ENCODE peak calls at places on chromosome 1, in four cellular contexts. One of them, this sample, is unnamed.

GRCh38 chr1:224432672-224433040 is 1.9 kb downstream of the WDR26 start:
- DNase-seq in IMR-90: no peak
- DNase-seq in GM18507: no peak
- DNase-seq in hepatic stellate cell: peak; percentile 17
- DNase-seq in this sample: peak; percentile 32

GRCh38 chr1:161473363-161473762 is 31.9 kb upstream of the FCGR2A start:
- DNase-seq in IMR-90: no peak
- DNase-seq in GM18507: no peak
- DNase-seq in hepatic stellate cell: no peak
- DNase-seq in this sample: peak; percentile 6

GRCh38 chr1:115669002-115669673 is 27.4 kb downstream of the VANGL1 start:
- DNase-seq in IMR-90: peak; percentile 91
- DNase-seq in GM18507: no peak
- DNase-seq in hepatic stellate cell: peak; percentile 44
- DNase-seq in this sample: peak; percentile 77

GRCh38 chr1:26021647-26022403 is at the start of gene EXTL1:
- DNase-seq in IMR-90: peak; percentile 63
- DNase-seq in GM18507: no peak
- DNase-seq in hepatic stellate cell: peak; percentile 79
- DNase-seq in this sample: peak; percentile 46

GRCh38 chr1:24022611-24023359 is 42.7 kb upstream of the SRSF10 start:
- DNase-seq in IMR-90: peak; percentile 89
- DNase-seq in GM18507: no peak
- DNase-seq in hepatic stellate cell: peak; percentile 93
- DNase-seq in this sample: peak; percentile 89

GRCh38 chr1:41366428-41367101 is 5.3 kb downstream of the FOXO6 start:
- DNase-seq in IMR-90: no peak
- DNase-seq in GM18507: no peak
- DNase-seq in hepatic stellate cell: no peak
- DNase-seq in this sample: no peak

GRCh38 chr1:195591917-195592672 is 1016.1 kb downstream of the KCNT2 start:
- DNase-seq in IMR-90: peak; percentile 89
- DNase-seq in GM18507: no peak
- DNase-seq in hepatic stellate cell: no peak
- DNase-seq in this sample: peak; percentile 45

GRCh38 chr1:234125283-234125682 is 220.8 kb downstream of the SLC35F3 start:
- DNase-seq in IMR-90: peak; percentile 44
- DNase-seq in GM18507: peak; percentile 29
- DNase-seq in hepatic stellate cell: no peak
- DNase-seq in this sample: peak; percentile 54

GRCh38 chr1:152964536-152964935 is 5.9 kb upstream of the SPRR4 start:
- DNase-seq in IMR-90: no peak
- DNase-seq in GM18507: no peak
- DNase-seq in hepatic stellate cell: no peak
- DNase-seq in this sample: no peak

GRCh38 chr1:235138821-235139220 is 10.2 kb upstream of the TOMM20 start:
- DNase-seq in IMR-90: no peak
- DNase-seq in GM18507: no peak
- DNase-seq in hepatic stellate cell: no peak
- DNase-seq in this sample: no peak

GRCh38 chr1:7420706-7421105 is 350.4 kb upstream of the VAMP3 start:
- DNase-seq in IMR-90: no peak
- DNase-seq in GM18507: no peak
- DNase-seq in hepatic stellate cell: no peak
- DNase-seq in this sample: no peak

GRCh38 chr1:74470936-74471335 is 41.5 kb downstream of the LRRC53 start:
- DNase-seq in IMR-90: no peak
- DNase-seq in GM18507: no peak
- DNase-seq in hepatic stellate cell: no peak
- DNase-seq in this sample: no peak

This sample was measured in amniotic epithelial cell.